ENCODE peak calls at places on chromosomes 16 and 17, in five cellular contexts. C is H9; X is T follicular helper cell; J is frontal cortex; Y is activated CD8-positive, alpha-beta memory T cell treated with anti-CD3 and anti-CD28 coated beads for 4 hours. H is an unnamed sample.

GRCh38 chr17:76685366-76685765 is 25.4 kb downstream of the MXRA7 start:
- DNase-seq in C (no peak), X (no peak), J (no peak), Y (no peak), H (no peak)

GRCh38 chr17:42132941-42133340 is 10.3 kb downstream of the HSPB9 start:
- DNase-seq in C (no peak), X (no peak), J (peak), Y (no peak), H (peak)

GRCh38 chr16:27241658-27242057 is 26.9 kb downstream of the NSMCE1 start:
- DNase-seq in C (peak), X (no peak), J (no peak), Y (no peak), H (no peak)

GRCh38 chr17:73145641-73146040 is 19.2 kb upstream of the SSTR2 start:
- DNase-seq in C (no peak), X (no peak), J (no peak), Y (no peak), H (no peak)

GRCh38 chr17:27522028-27522639 is 65.9 kb downstream of the KSR1 start:
- DNase-seq in C (no peak), X (no peak), J (no peak), Y (no peak), H (no peak)

GRCh38 chr16:10862432-10862831 is 14.6 kb upstream of the CIITA start:
- DNase-seq in C (no peak), X (no peak), J (no peak), Y (no peak), H (no peak)

GRCh38 chr17:13230350-13230900 is 212.6 kb upstream of the ELAC2 start:
- DNase-seq in C (no peak), X (no peak), J (no peak), Y (no peak), H (no peak)

GRCh38 chr17:17749921-17750320 is 68.7 kb downstream of the RAI1 start:
- DNase-seq in C (peak), X (peak), J (peak), Y (no peak), H (peak)

H was measured in C1 segment of cervical spinal cord.